ENCODE peak calls at places on chromosome 17, in ten cellular contexts. E, K, U, P, Q, F, I, T, H and C are unnamed samples. For H3K36me3, the result is how much of the 10 kb centered on the place peaks cover.

GRCh38 chr17:36722121-36722902 is 120.9 kb downstream of the MRM1 start:
- DNase-seq in I (no peak), E (peak), P (peak), F (peak), K (peak), H (no peak), Q (peak), U (peak), T (no peak), C (peak)

GRCh38 chr17:70276931-70277330 is 107.6 kb downstream of the KCNJ2 start:
- DNase-seq in E (no peak), Q (no peak), P (no peak), F (no peak), H (no peak), U (no peak), T (no peak), I (no peak), K (peak), C (no peak)

GRCh38 chr17:39360537-39360936 is 40.9 kb downstream of the FBXL20 start:
- DNase-seq in Q (no peak), E (no peak), T (no peak), P (no peak), K (no peak), H (no peak), I (no peak), U (no peak), F (no peak), C (no peak)

GRCh38 chr17:17180141-17180603 is 26.0 kb downstream of the PLD6 start:
- DNase-seq in H (no peak), I (no peak), E (no peak), T (peak), K (no peak), F (no peak), U (no peak), Q (no peak), P (no peak), C (no peak)

GRCh38 chr17:77824780-77825280 is 133.7 kb upstream of the TNRC6C start:
- DNase-seq in E (no peak), P (no peak), H (no peak), Q (no peak), F (peak), U (no peak), T (no peak), K (no peak), I (no peak), C (no peak)

GRCh38 chr17:78383725-78384471 is 5.4 kb downstream of the PGS1 start:
- DNase-seq in F (peak), P (no peak), Q (peak), U (peak), K (peak), E (peak), I (peak), H (peak), T (no peak), C (no peak)

GRCh38 chr17:50102164-50102991 is 7.2 kb downstream of the PDK2 start:
- DNase-seq in T (no peak), U (no peak), I (no peak), Q (no peak), E (no peak), K (no peak), F (peak), P (no peak), H (peak), C (peak)

GRCh38 chr17:72539981-72540897 is 419.4 kb downstream of the SOX9 start:
- DNase-seq in E (no peak), I (no peak), F (peak), T (peak), H (peak), U (peak), Q (no peak), K (peak), P (peak), C (peak)

GRCh38 chr17:50356892-50357510 is 11.1 kb downstream of the XYLT2 start:
- DNase-seq in H (no peak), I (no peak), E (no peak), Q (no peak), U (no peak), K (no peak), F (no peak), T (no peak), P (no peak), C (no peak)

GRCh38 chr17:16415031-16415924 is at the start of gene TRPV2:
- DNase-seq in I (no peak), Q (no peak), F (peak), H (no peak), E (peak), T (no peak), P (peak), U (no peak), K (peak), C (peak)

GRCh38 chr17:6507535-6507934 is 48.8 kb downstream of the PITPNM3 start:
- DNase-seq in I (no peak), F (no peak), P (no peak), H (no peak), Q (peak), K (peak), U (peak), T (no peak), E (no peak), C (peak)

GRCh38 chr17:52470553-52470952 is 312.0 kb upstream of the CA10 start:
- DNase-seq in K (no peak), T (no peak), I (no peak), H (no peak), U (no peak), Q (no peak), E (no peak), F (no peak), P (no peak), C (no peak)

GRCh38 chr17:21418446-21419298 is 42.5 kb downstream of the KCNJ12 start:
- DNase-seq in U (no peak), P (no peak), I (no peak), K (no peak), H (no peak), E (no peak), F (no peak), T (peak), Q (no peak), C (no peak)

GRCh38 chr17:59716427-59716826 is 9.0 kb downstream of the VMP1 start:
- DNase-seq in F (no peak), U (no peak), E (no peak), H (no peak), P (no peak), I (no peak), K (no peak), T (no peak), Q (no peak), C (no peak)

GRCh38 chr17:59707971-59708425 is 544 bp downstream of the VMP1 start:
- DNase-seq in P (no peak), Q (no peak), T (no peak), F (no peak), I (no peak), H (no peak), E (peak), U (no peak), K (no peak), C (no peak)

GRCh38 chr17:59712856-59713255 is 5.4 kb downstream of the VMP1 start:
- DNase-seq in E (no peak), I (no peak), U (no peak), F (no peak), H (no peak), K (no peak), P (no peak), Q (no peak), T (no peak), C (no peak)

GRCh38 chr17:59714255-59714654 is 6.8 kb downstream of the VMP1 start:
- DNase-seq in I (no peak), U (no peak), E (no peak), P (no peak), H (no peak), Q (no peak), T (no peak), K (no peak), F (no peak), C (no peak)

DNA sequence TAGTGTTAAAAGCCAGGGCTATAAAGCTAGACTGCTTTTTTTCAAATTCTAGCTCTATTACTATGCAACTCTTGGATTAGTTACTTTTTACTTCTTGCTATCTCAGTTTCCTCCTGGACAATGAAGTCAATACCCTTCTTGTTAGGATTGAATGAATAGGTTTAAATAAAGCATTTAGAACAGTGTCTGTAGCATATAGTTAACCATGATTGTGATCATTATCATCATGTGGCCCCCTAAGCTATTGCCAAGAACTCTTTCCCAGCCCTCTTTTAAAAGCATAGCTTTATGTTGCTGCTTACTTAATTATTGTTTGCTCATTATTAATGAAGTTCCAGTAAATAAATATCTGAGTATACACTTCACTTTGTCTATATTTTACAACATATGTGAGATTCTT is 4.5 kb downstream of the VMP1 start:
- DNase-seq in T (no peak), F (no peak), Q (no peak), H (no peak), I (no peak), U (no peak), E (no peak), K (no peak), P (no peak), C (no peak)
- H3K4me3 ChIP-seq in T (no peak), F (no peak), Q (no peak), H (no peak), I (no peak), U (no peak), E (no peak), K (no peak), P (no peak), C (no peak)

DNA sequence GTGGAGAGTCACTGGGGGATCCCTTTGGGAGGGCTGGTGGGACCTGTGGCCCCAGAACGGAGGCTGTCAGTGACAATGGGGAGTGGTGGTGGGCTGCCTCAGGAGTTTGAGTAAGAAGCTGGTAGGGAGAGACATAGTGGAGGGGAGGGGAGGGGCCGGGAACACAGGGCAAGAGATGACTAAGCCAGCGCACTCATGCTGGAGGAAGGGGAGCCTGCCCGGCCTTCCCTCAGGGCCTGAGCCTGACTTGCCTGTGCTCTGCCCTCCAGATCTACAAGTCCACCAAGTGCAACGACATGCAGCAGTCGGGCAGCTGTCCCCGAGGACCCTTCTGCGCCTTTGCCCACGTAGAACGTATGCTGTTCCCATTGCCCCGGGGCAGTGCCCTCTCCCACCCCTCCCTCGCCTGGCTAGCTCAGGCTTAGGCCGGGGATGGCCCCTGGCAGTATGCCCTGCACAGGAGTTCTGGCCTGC is 29.3 kb downstream of the UNC13D start:
- DNase-seq in U (no peak), H (no peak), E (no peak), Q (no peak), P (peak), K (peak), T (no peak), I (no peak), F (no peak), C (no peak)
- H3K27ac ChIP-seq in U (no peak), H (no peak), E (no peak), Q (no peak), P (no peak), K (peak), T (peak), I (no peak), F (no peak), C (no peak)

DNA sequence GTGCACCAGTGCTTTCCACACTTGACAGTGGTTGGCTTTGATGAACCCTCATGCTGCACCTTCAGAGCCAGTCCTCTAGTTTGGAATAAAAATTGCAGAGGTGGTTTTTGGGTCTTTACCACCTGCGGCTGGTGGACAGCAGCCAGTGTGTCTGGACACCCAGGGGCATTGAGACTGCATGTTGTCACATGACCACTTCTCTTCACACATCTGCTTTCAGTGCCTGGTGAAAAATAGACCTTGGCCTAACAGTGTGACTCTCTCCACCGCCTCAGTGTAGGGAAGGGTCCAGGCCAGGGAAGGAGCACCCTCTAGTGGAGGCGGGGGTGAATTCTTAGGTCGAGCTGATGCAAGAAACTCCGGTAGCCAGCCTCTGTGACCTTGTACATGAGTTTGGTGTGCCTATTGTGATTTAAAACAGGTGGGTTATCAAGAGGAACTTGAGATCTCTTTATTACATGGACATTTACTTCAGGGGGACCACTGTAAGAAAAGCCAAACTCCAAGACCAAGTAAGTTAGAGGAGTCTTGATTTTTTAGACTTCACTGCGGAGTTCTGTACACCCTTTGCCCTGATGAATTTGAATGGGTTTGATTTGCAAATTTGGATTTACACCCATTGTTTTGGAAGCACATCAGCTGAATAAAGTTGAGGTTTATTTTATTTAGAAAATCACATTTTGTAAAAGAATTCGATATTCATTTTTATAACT is 17.9 kb downstream of the GOSR2 start:
- DNase-seq in P (peak), U (peak), I (no peak), K (peak), F (peak), H (peak), E (peak), Q (peak), T (peak), C (peak)
- H3K36me3 ChIP-seq in P (under half), U (under half), I (under half), K (under half), F (half or more), H (under half), E (under half), Q (under half), T (under half), C (under half)

GRCh38 chr17:75498019-75498725 is 17.2 kb downstream of the CASKIN2 start:
- DNase-seq in T (no peak), I (no peak), P (no peak), Q (no peak), E (no peak), H (no peak), K (no peak), F (no peak), U (no peak), C (no peak)
- H3K4me3 ChIP-seq in T (no peak), I (no peak), P (no peak), Q (no peak), E (no peak), H (no peak), K (no peak), F (no peak), U (no peak), C (no peak)